ENCODE peak calls at places on chromosomes 4 and X, in nine cellular contexts. B is fibroblast of lung; Q is mucosa of descending colon; C is esophagus squamous epithelium; U is left lung; D is uterus; M is CD8-positive, alpha-beta T cell; O is endothelial cell of umbilical vein; W is cardiac muscle cell. H is an unnamed sample.

GRCh38 chrX:97027384-97027922 is 143.7 kb downstream of the RPA4 start:
- DNase-seq in B (no peak), Q (no peak), C (no peak), U (no peak), D (no peak), M (no peak), O (no peak), W (no peak), H (no peak)

GRCh38 chr4:127997534-127998388 is 32.6 kb downstream of the ABHD18 start:
- DNase-seq in B (peak), Q (no peak), C (no peak), U (no peak), D (peak), M (no peak), O (no peak), W (peak), H (peak)

GRCh38 chr4:154086247-154086646 is 297.4 kb upstream of the SFRP2 start:
- DNase-seq in B (no peak), Q (no peak), C (no peak), U (no peak), D (no peak), M (no peak), O (no peak), W (no peak), H (no peak)

GRCh38 chr4:53123171-53123570 is 242.7 kb downstream of the SCFD2 start:
- DNase-seq in B (no peak), Q (no peak), C (no peak), U (no peak), D (no peak), M (no peak), O (no peak), W (no peak), H (no peak)

GRCh38 chr4:1296324-1297022 is 6.8 kb downstream of the MAEA start:
- DNase-seq in B (no peak), Q (no peak), C (no peak), U (peak), D (no peak), M (no peak), O (no peak), W (no peak), H (no peak)

GRCh38 chrX:129013574-129013973 is 509.7 kb downstream of the SMARCA1 start:
- DNase-seq in B (no peak), Q (no peak), C (no peak), U (no peak), D (no peak), M (no peak), O (no peak), W (peak), H (peak)

GRCh38 chr4:54781771-54782170 is 124.0 kb downstream of the KIT start:
- DNase-seq in B (peak), Q (no peak), C (no peak), U (no peak), D (peak), M (no peak), O (no peak), W (no peak), H (no peak)

GRCh38 chr4:38290360-38290759 is 330.2 kb downstream of the PTTG2 start:
- DNase-seq in B (peak), Q (no peak), C (no peak), U (no peak), D (no peak), M (no peak), O (peak), W (no peak), H (no peak)

GRCh38 chrX:2898861-2899512 is 30.2 kb downstream of the ARSD start:
- DNase-seq in B (no peak), Q (peak), C (no peak), U (no peak), D (no peak), M (no peak), O (no peak), W (no peak), H (no peak)

GRCh38 chr4:8296491-8296890 is 26.9 kb downstream of the HTRA3 start:
- DNase-seq in B (no peak), Q (no peak), C (no peak), U (no peak), D (peak), M (no peak), O (no peak), W (no peak), H (no peak)

GRCh38 chr4:181952478-181952877 is 290.7 kb upstream of the TENM3 start:
- DNase-seq in B (peak), Q (peak), C (no peak), U (peak), D (no peak), M (no peak), O (peak), W (no peak), H (peak)

GRCh38 chr4:105526656-105527055 is 25.8 kb upstream of the ARHGEF38 start:
- DNase-seq in B (no peak), Q (no peak), C (no peak), U (peak), D (no peak), M (no peak), O (no peak), W (no peak), H (no peak)

GRCh38 chr4:166501941-166502382 is 628.9 kb downstream of the TLL1 start:
- DNase-seq in B (peak), Q (no peak), C (no peak), U (no peak), D (no peak), M (no peak), O (no peak), W (peak), H (no peak)

GRCh38 chrX:37454537-37455285 is 105.5 kb downstream of the PRRG1 start:
- DNase-seq in B (no peak), Q (peak), C (no peak), U (no peak), D (no peak), M (no peak), O (peak), W (no peak), H (peak)

GRCh38 chrX:13499736-13500135 is 69.7 kb upstream of the EGFL6 start:
- DNase-seq in B (no peak), Q (no peak), C (no peak), U (no peak), D (no peak), M (no peak), O (no peak), W (no peak), H (no peak)

GRCh38 chr4:126977306-126977705 is 655.5 kb upstream of the INTU start:
- DNase-seq in B (peak), Q (no peak), C (no peak), U (no peak), D (no peak), M (no peak), O (no peak), W (peak), H (no peak)

GRCh38 chr4:54228563-54229501 is at the start of gene PDGFRA:
- DNase-seq in B (peak), Q (no peak), C (no peak), U (no peak), D (peak), M (no peak), O (no peak), W (peak), H (no peak)

GRCh38 chrX:49059209-49060191 is 701 bp downstream of the CCDC120 start:
- DNase-seq in B (no peak), Q (peak), C (no peak), U (no peak), D (no peak), M (no peak), O (no peak), W (no peak), H (peak)

GRCh38 chr4:123939621-123940020 is 543.0 kb downstream of the SPRY1 start:
- DNase-seq in B (peak), Q (no peak), C (no peak), U (no peak), D (no peak), M (no peak), O (peak), W (no peak), H (peak)

GRCh38 chr4:6270691-6271121 is 1.1 kb downstream of the WFS1 start:
- DNase-seq in B (peak), Q (peak), C (no peak), U (peak), D (no peak), M (no peak), O (peak), W (no peak), H (no peak)

GRCh38 chrX:154809939-154810665 is 4.8 kb upstream of the MPP1 start:
- DNase-seq in B (peak), Q (no peak), C (no peak), U (no peak), D (no peak), M (no peak), O (no peak), W (no peak), H (no peak)

GRCh38 chrX:12138366-12139313 is at the start of gene FRMPD4:
- DNase-seq in B (no peak), Q (no peak), C (no peak), U (no peak), D (no peak), M (no peak), O (no peak), W (peak), H (no peak)

GRCh38 chrX:2710041-2710471 is 19.0 kb downstream of the CD99 start:
- DNase-seq in B (peak), Q (peak), C (no peak), U (no peak), D (no peak), M (no peak), O (peak), W (no peak), H (peak)

GRCh38 chr4:121898150-121898549 is 27.9 kb upstream of the BBS7 start:
- DNase-seq in B (no peak), Q (peak), C (no peak), U (peak), D (no peak), M (no peak), O (no peak), W (no peak), H (no peak)

DNA sequence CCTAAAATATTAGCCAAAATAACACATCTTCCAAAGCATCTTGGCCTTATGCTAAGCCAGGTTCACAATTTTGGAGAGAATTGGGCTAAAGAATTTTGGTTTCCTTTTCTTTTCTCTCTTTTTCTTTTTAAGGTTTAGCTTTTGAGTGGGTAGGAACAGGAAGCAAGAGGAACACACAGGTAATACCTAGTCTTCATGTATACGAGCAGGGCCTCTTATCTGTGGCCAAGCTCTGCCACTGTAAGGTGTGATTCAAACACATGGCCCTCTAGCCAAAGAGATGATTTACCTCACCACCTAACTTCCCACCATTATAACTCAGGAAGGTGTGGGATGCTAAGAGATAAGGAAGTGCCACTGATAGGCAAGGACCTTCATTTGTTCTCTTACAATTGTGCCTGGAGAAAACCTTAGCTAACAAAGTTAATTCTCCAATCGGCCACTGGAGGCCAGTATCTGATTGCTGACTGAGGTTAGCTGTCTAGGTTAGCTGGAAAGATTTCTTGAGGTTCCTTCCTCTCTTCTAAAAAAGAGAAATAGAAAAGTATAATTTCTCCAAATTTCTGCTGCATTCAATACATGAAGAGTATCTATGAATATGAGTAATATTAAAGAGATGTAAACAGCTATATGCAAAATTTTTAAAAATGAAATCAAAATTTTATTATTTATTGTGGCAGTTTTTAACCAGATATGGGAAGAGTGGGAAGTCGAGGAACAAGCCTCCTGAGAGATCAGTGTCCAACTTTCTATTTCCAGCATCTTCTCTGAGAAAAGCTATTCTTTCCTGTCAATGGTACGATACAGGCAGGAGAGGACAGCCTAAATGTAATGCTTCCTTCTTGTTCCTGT is 30.1 kb upstream of the BBS7 start:
- DNase-seq in B (peak), Q (peak), C (no peak), U (no peak), D (peak), M (peak), O (peak), W (peak), H (peak)
- TF ChIP-seq CTCF in B (peak), Q (peak), C (peak), U (peak), D (peak), M (peak), O (peak), W (peak), H (peak)

GRCh38 chrX:53678667-53679066 is 7.9 kb downstream of the HUWE1 start:
- DNase-seq in B (no peak), Q (no peak), C (no peak), U (no peak), D (no peak), M (no peak), O (no peak), W (no peak), H (peak)
- TF ChIP-seq CTCF in B (no peak), Q (no peak), C (peak), U (no peak), D (no peak), M (no peak), O (no peak), W (peak), H (no peak)

GRCh38 chr4:150010525-150011126 is 67.6 kb upstream of the DCLK2 start:
- DNase-seq in B (peak), Q (peak), C (no peak), U (no peak), D (peak), M (no peak), O (peak), W (peak), H (peak)
- TF ChIP-seq CTCF in B (peak), Q (no peak), C (peak), U (peak), D (peak), M (no peak), O (peak), W (peak), H (peak)

DNA sequence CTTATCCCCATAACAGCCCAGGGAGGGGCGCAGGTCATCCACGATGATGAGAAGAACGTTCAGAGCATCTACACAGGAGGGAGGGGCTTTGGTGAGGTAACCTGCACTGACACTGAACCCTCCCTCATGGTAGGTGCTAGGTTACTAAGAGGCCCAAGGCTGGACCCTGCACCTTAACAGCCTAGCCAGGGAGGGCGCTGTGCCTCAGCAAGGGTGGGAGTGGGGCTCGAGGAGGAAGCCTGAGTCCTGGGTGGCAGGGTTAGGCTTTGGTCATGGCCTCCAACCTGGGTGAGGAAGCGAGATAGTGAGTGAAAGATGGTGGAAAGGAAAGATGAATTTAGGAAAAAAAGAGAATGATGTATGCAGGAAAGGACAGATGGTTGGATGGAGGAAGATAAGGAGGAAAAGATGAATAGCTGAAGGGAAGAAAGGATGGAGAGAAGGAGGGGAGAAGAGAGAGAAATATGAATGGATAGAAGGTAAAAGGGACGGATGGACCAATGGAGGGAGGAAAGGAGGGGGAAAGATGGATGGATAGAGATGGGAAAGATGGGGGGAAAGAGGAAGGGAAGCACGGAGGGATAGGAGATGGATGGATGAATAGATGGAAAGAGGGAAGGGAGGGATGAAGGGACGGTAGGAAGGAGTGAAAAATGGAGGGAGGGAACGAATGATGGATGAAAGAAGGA is 736 bp downstream of the IDS start:
- DNase-seq in B (no peak), Q (no peak), C (no peak), U (peak), D (no peak), M (peak), O (no peak), W (no peak), H (no peak)
- TF ChIP-seq CTCF in B (no peak), Q (no peak), C (peak), U (no peak), D (no peak), M (no peak), O (peak), W (peak), H (peak)

DNA sequence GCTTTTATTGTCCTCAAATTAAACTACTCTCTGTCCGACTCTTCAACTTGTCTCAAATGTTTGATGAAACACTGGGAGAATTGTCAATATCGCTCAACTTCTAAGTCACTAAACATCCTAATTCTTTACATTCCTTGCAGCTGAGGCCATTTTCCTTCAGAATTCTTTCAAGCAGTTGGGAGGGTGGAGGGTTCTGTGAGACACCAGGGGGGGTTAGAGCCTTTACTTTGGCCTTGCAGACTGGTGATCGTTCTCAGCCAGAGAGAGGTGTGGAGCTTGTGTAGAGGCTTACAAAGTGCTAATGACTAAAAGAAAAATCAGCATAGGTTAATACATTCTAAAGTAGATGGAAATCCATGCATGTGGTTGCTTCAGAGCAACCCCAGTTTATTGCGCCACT is 21.3 kb upstream of the SOX3 start:
- DNase-seq in B (no peak), Q (no peak), C (no peak), U (no peak), D (no peak), M (no peak), O (no peak), W (no peak), H (peak)
- TF ChIP-seq CTCF in B (no peak), Q (no peak), C (no peak), U (no peak), D (no peak), M (no peak), O (no peak), W (no peak), H (peak)

DNA sequence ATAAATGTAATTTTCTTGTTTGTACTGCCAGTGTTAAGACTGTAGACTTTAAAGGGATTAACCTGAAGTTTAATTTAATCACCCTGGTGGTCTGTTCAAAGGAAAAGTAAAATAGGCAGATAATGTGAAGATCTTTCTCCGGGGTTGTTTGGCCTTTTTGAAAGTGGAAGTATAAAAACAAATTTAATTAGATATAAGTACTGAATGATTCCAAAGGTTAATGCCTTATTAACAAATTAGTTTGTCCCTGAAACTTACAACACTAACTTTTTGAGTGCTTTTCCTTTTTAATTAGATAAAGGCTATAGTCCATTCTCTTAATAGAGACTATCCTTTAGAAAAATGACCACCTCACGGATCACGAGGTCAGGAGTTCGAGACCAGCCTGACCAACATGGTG is 10.4 kb upstream of the PGAM4 start:
- DNase-seq in B (no peak), Q (no peak), C (no peak), U (no peak), D (no peak), M (no peak), O (no peak), W (no peak), H (no peak)
- TF ChIP-seq CTCF in B (no peak), Q (no peak), C (no peak), U (no peak), D (no peak), M (no peak), O (no peak), W (no peak), H (no peak)

GRCh38 chr4:122759639-122760310 is 27.3 kb downstream of the BBS12 start:
- DNase-seq in B (peak), Q (no peak), C (no peak), U (no peak), D (no peak), M (no peak), O (no peak), W (no peak), H (no peak)
- TF ChIP-seq CTCF in B (peak), Q (no peak), C (peak), U (no peak), D (no peak), M (no peak), O (no peak), W (peak), H (peak)

GRCh38 chrX:150406559-150406958 is 43.4 kb downstream of the MAMLD1 start:
- DNase-seq in B (no peak), Q (no peak), C (no peak), U (no peak), D (no peak), M (no peak), O (no peak), W (no peak), H (no peak)
- TF ChIP-seq CTCF in B (no peak), Q (no peak), C (no peak), U (no peak), D (no peak), M (no peak), O (no peak), W (no peak), H (no peak)

DNA sequence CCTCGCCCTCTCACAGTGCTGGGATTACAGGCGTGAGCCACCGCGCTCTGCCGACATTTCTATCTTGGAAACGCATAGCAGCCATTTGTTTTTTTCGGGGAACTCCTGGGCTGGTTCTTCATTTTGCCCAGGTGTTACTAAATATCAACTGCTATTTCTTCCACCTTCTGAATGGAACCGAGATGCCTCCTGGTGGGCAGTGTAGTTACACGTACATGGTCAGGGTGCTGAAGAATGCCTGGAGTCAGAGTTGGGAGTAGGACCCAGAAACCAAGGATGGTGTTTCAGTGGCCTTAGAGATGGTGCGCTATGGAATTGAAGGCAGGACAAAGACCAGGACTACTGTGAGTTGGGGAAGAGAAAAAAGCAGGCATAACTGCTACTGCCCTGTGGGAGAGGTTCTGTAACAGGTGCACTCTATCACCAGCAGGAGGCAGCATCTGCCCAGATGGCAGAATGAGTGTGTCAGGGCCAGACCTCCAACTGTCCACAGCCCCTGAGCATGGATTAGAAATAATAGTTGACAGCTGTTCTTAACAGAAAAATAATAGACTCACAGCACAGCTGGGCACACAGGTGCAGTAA is 81.7 kb downstream of the ZC4H2 start:
- DNase-seq in B (no peak), Q (peak), C (no peak), U (no peak), D (no peak), M (no peak), O (peak), W (peak), H (peak)
- TF ChIP-seq CTCF in B (peak), Q (peak), C (peak), U (peak), D (no peak), M (peak), O (peak), W (no peak), H (no peak)

H was measured in MCF 10A.